ENCODE peak calls at places on chromosomes 13 and 19, in five cellular contexts. U is cardiac muscle cell, T is NCI-H1694, V is heart right ventricle, X is fibroblast of pulmonary artery. J is an unnamed sample.

GRCh38 chr19:17553256-17553655 is 2.2 kb upstream of the COLGALT1 start:
- DNase-seq in U (no peak), T (peak; percentile 24), V (peak; percentile 93), X (peak; percentile 99), J (peak; percentile 68)

GRCh38 chr19:43562698-43563241 is 12.6 kb downstream of the XRCC1 start:
- DNase-seq in U (no peak), T (peak; percentile 62), V (peak; percentile 83), X (peak; percentile 84), J (peak; percentile 94)

GRCh38 chr19:2627855-2628254 is 74.6 kb downstream of the GNG7 start:
- DNase-seq in U (no peak), T (no peak), V (no peak), X (no peak), J (no peak)

GRCh38 chr19:11191273-11191755 is 6.0 kb downstream of the KANK2 start:
- DNase-seq in U (no peak), T (no peak), V (peak; percentile 72), X (peak; percentile 57), J (peak; percentile 41)

GRCh38 chr13:61202042-61202441 is 213.6 kb downstream of the PCDH20 start:
- DNase-seq in U (no peak), T (no peak), V (no peak), X (no peak), J (no peak)

GRCh38 chr19:18481505-18482222 is 40.2 kb downstream of the ELL start:
- DNase-seq in U (no peak), T (no peak), V (no peak), X (no peak), J (no peak)

GRCh38 chr19:46824887-46825730 is 25.5 kb downstream of the AP2S1 start:
- DNase-seq in U (no peak), T (no peak), V (no peak), X (peak; percentile 18), J (no peak)

GRCh38 chr13:19587635-19588300 is 26.4 kb upstream of the TPTE2 start:
- DNase-seq in U (no peak), T (peak; percentile 4), V (peak; percentile 12), X (peak; percentile 57), J (no peak)

GRCh38 chr13:32153056-32153455 is 121.5 kb downstream of the FRY start:
- DNase-seq in U (no peak), T (no peak), V (no peak), X (peak; percentile 80), J (no peak)

GRCh38 chr13:78183737-78184136 is 265.1 kb upstream of the EDNRB start:
- DNase-seq in U (no peak), T (no peak), V (no peak), X (peak; percentile 41), J (no peak)

GRCh38 chr13:73870970-73871935 is 263.0 kb downstream of the KLF12 start:
- DNase-seq in U (no peak), T (no peak), V (peak; percentile 49), X (peak; percentile 94), J (peak; percentile 50)

GRCh38 chr13:92802776-92803175 is 423.8 kb upstream of the GPC6 start:
- DNase-seq in U (no peak), T (no peak), V (no peak), X (peak; percentile 4), J (no peak)

GRCh38 chr13:28659611-28659970 is 661 bp downstream of the POMP start:
- DNase-seq in U (no peak), T (no peak), V (no peak), X (peak; percentile 74), J (no peak)

GRCh38 chr19:17762505-17763229 is 11.4 kb downstream of the FCHO1 start:
- DNase-seq in U (peak; percentile 60), T (no peak), V (no peak), X (peak; percentile 67), J (peak; percentile 37)

GRCh38 chr19:19259741-19260140 is 13.4 kb downstream of the TM6SF2 start:
- DNase-seq in U (no peak), T (peak; percentile 41), V (no peak), X (peak; percentile 26), J (peak; percentile 39)

GRCh38 chr19:47176627-47177090 is 46.0 kb downstream of the SAE1 start:
- DNase-seq in U (no peak), T (no peak), V (peak; percentile 16), X (peak; percentile 96), J (peak; percentile 63)

GRCh38 chr13:30806784-30807183 is 71.4 kb downstream of the ALOX5AP start:
- DNase-seq in U (peak; percentile 28), T (no peak), V (no peak), X (peak; percentile 82), J (peak; percentile 32)

GRCh38 chr13:24043590-24044350 is 116.8 kb upstream of the SPATA13 start:
- DNase-seq in U (no peak), T (no peak), V (no peak), X (no peak), J (no peak)

GRCh38 chr13:114032121-114032799 is 58.4 kb upstream of the C13orf46 start:
- DNase-seq in U (no peak), T (no peak), V (no peak), X (peak; percentile 82), J (peak; percentile 61)

GRCh38 chr13:50127017-50127725 is 111.9 kb downstream of the KCNRG start:
- DNase-seq in U (peak; percentile 55), T (no peak), V (peak; percentile 54), X (peak; percentile 59), J (no peak)

GRCh38 chr13:99956473-99957349 is 14.9 kb downstream of the ZIC5 start:
- DNase-seq in U (peak; percentile 24), T (no peak), V (no peak), X (no peak), J (no peak)

GRCh38 chr13:31538067-31539042 is 201.0 kb upstream of the RXFP2 start:
- DNase-seq in U (peak; percentile 37), T (no peak), V (no peak), X (peak; percentile 69), J (peak; percentile 6)

GRCh38 chr13:20901668-20902437 is 693 bp downstream of the XPO4 start:
- DNase-seq in U (peak; percentile 74), T (no peak), V (peak; percentile 16), X (peak; percentile 26), J (no peak)

GRCh38 chr19:45413497-45413896 is 7.1 kb downstream of the POLR1G start:
- DNase-seq in U (no peak), T (no peak), V (no peak), X (no peak), J (no peak)

GRCh38 chr19:4198467-4199126 is 16.1 kb downstream of the ANKRD24 start:
- DNase-seq in U (no peak), T (no peak), V (no peak), X (no peak), J (no peak)

GRCh38 chr19:35860818-35861639 is 4.3 kb downstream of the KIRREL2 start:
- DNase-seq in U (peak; percentile 88), T (no peak), V (no peak), X (no peak), J (no peak)

GRCh38 chr13:28181413-28181812 is 43.1 kb downstream of the PAN3 start:
- DNase-seq in U (no peak), T (no peak), V (no peak), X (peak; percentile 40), J (peak; percentile 74)

GRCh38 chr19:58395220-58395978 is at the start of gene RNF225:
- DNase-seq in U (no peak), T (no peak), V (no peak), X (no peak), J (no peak)

GRCh38 chr13:95956589-95957148 is 96.5 kb downstream of the UGGT2 start:
- DNase-seq in U (no peak), T (no peak), V (no peak), X (peak; percentile 45), J (peak; percentile 33)

GRCh38 chr19:9309139-9309973 is at the start of gene ZNF699:
- DNase-seq in U (peak; percentile 99), T (peak; percentile 92), V (peak; percentile 99), X (peak; percentile 98), J (peak; percentile 94)

GRCh38 chr13:50128406-50129048 is 113.3 kb downstream of the KCNRG start:
- DNase-seq in U (no peak), T (no peak), V (no peak), X (no peak), J (no peak)

GRCh38 chr13:48571121-48571901 is 38.4 kb upstream of the RCBTB2 start:
- DNase-seq in U (peak; percentile 36), T (no peak), V (peak; percentile 59), X (peak; percentile 71), J (peak; percentile 19)